ENCODE peak calls at places on chromosomes 7 and 10, in eight cellular contexts. One of them, this sample, is unnamed.

GRCh38 chr10:22341190-22341935 is 3.9 kb upstream of the SPAG6 start:
- DNase-seq in NT2/D1: no peak
- DNase-seq in GM06990: no peak
- DNase-seq in AG10803: peak
- DNase-seq in fibroblast of lung: peak
- DNase-seq in AG20443: peak
- DNase-seq in NCI-H1092: no peak
- DNase-seq in neuronal stem cell: peak
- DNase-seq in this sample: no peak

GRCh38 chr10:3805227-3805790 is 20.3 kb upstream of the KLF6 start:
- DNase-seq in NCI-H1092: no peak
- DNase-seq in neuronal stem cell: no peak
- DNase-seq in AG10803: peak
- DNase-seq in NT2/D1: no peak
- DNase-seq in fibroblast of lung: peak
- DNase-seq in AG20443: peak
- DNase-seq in GM06990: no peak
- DNase-seq in this sample: no peak

GRCh38 chr10:62665771-62666170 is 138.7 kb upstream of the ADO start:
- DNase-seq in GM06990: no peak
- DNase-seq in AG10803: no peak
- DNase-seq in NCI-H1092: no peak
- DNase-seq in neuronal stem cell: no peak
- DNase-seq in NT2/D1: no peak
- DNase-seq in fibroblast of lung: no peak
- DNase-seq in AG20443: no peak
- DNase-seq in this sample: no peak

GRCh38 chr10:100993986-100994708 is 5.5 kb upstream of the LZTS2 start:
- DNase-seq in AG10803: peak
- DNase-seq in neuronal stem cell: no peak
- DNase-seq in AG20443: peak
- DNase-seq in NT2/D1: no peak
- DNase-seq in GM06990: no peak
- DNase-seq in fibroblast of lung: peak
- DNase-seq in NCI-H1092: no peak
- DNase-seq in this sample: no peak

GRCh38 chr10:127932521-127933270 is 25.8 kb downstream of the PTPRE start:
- DNase-seq in AG20443: no peak
- DNase-seq in neuronal stem cell: no peak
- DNase-seq in GM06990: no peak
- DNase-seq in AG10803: no peak
- DNase-seq in NT2/D1: no peak
- DNase-seq in fibroblast of lung: no peak
- DNase-seq in NCI-H1092: no peak
- DNase-seq in this sample: no peak

GRCh38 chr7:121810831-121811494 is 62.0 kb upstream of the PTPRZ1 start:
- DNase-seq in GM06990: no peak
- DNase-seq in AG20443: no peak
- DNase-seq in NCI-H1092: no peak
- DNase-seq in AG10803: no peak
- DNase-seq in NT2/D1: no peak
- DNase-seq in neuronal stem cell: no peak
- DNase-seq in fibroblast of lung: no peak
- DNase-seq in this sample: no peak

GRCh38 chr10:11724938-11725776 is 17.0 kb upstream of the ECHDC3 start:
- DNase-seq in neuronal stem cell: peak
- DNase-seq in GM06990: no peak
- DNase-seq in AG20443: peak
- DNase-seq in fibroblast of lung: peak
- DNase-seq in NT2/D1: peak
- DNase-seq in NCI-H1092: no peak
- DNase-seq in AG10803: peak
- DNase-seq in this sample: no peak

GRCh38 chr10:86946215-86947170 is 10.9 kb downstream of the MMRN2 start:
- DNase-seq in neuronal stem cell: no peak
- DNase-seq in AG20443: no peak
- DNase-seq in AG10803: no peak
- DNase-seq in GM06990: no peak
- DNase-seq in fibroblast of lung: no peak
- DNase-seq in NCI-H1092: peak
- DNase-seq in NT2/D1: no peak
- DNase-seq in this sample: no peak

GRCh38 chr7:4282434-4283223 is 399.5 kb upstream of the FOXK1 start:
- DNase-seq in AG20443: no peak
- DNase-seq in NCI-H1092: no peak
- DNase-seq in fibroblast of lung: no peak
- DNase-seq in neuronal stem cell: no peak
- DNase-seq in NT2/D1: no peak
- DNase-seq in AG10803: no peak
- DNase-seq in GM06990: no peak
- DNase-seq in this sample: no peak

GRCh38 chr7:131657881-131658280 is 101.5 kb upstream of the PODXL start:
- DNase-seq in fibroblast of lung: no peak
- DNase-seq in NT2/D1: no peak
- DNase-seq in GM06990: no peak
- DNase-seq in NCI-H1092: no peak
- DNase-seq in AG20443: no peak
- DNase-seq in AG10803: no peak
- DNase-seq in neuronal stem cell: no peak
- DNase-seq in this sample: no peak

GRCh38 chr7:114818501-114818900 is 103.4 kb upstream of the MDFIC start:
- DNase-seq in AG10803: peak
- DNase-seq in fibroblast of lung: peak
- DNase-seq in neuronal stem cell: no peak
- DNase-seq in GM06990: no peak
- DNase-seq in NCI-H1092: no peak
- DNase-seq in NT2/D1: no peak
- DNase-seq in AG20443: peak
- DNase-seq in this sample: no peak

GRCh38 chr7:231030-231857 is 38.9 kb downstream of the FAM20C start:
- DNase-seq in NCI-H1092: no peak
- DNase-seq in AG20443: no peak
- DNase-seq in NT2/D1: no peak
- DNase-seq in fibroblast of lung: no peak
- DNase-seq in neuronal stem cell: no peak
- DNase-seq in AG10803: no peak
- DNase-seq in GM06990: no peak
- DNase-seq in this sample: no peak

GRCh38 chr7:128875523-128875948 is 12.9 kb downstream of the ATP6V1F start:
- DNase-seq in GM06990: no peak
- DNase-seq in NCI-H1092: no peak
- DNase-seq in AG10803: no peak
- DNase-seq in NT2/D1: no peak
- DNase-seq in neuronal stem cell: no peak
- DNase-seq in AG20443: no peak
- DNase-seq in fibroblast of lung: no peak
- DNase-seq in this sample: no peak